ENCODE peak calls at places on chromosomes 11 and 22, in eight cellular contexts. M is kidney; V is pancreas; I is GM12864; L is A549; G is naive thymus-derived CD4-positive, alpha-beta T cell; J is H7; O is body of pancreas. D is an unnamed sample.

GRCh38 chr11:103359221-103359620 is 250.0 kb downstream of the DYNC2H1 start:
- DNase-seq in M (no peak), V (no peak), I (no peak), L (no peak), G (no peak), J (no peak), O (no peak), D (no peak)

GRCh38 chr11:10658621-10659338 is 34.8 kb downstream of the IRAG1 start:
- DNase-seq in M (no peak), V (no peak), I (no peak), L (no peak), G (no peak), J (no peak), O (no peak), D (no peak)

GRCh38 chr11:17588721-17589120 is 41.7 kb downstream of the OTOG start:
- DNase-seq in M (peak; percentile 12), V (no peak), I (no peak), L (no peak), G (no peak), J (no peak), O (no peak), D (no peak)

GRCh38 chr22:48761546-48761945 is 1066.1 kb downstream of the BRD1 start:
- DNase-seq in M (no peak), V (no peak), I (no peak), L (no peak), G (no peak), J (no peak), O (no peak), D (no peak)

GRCh38 chr11:64745219-64745522 is 1.2 kb upstream of the RASGRP2 start:
- DNase-seq in M (peak; percentile 97), V (no peak), I (no peak), L (no peak), G (peak; percentile 97), J (no peak), O (peak; percentile 75), D (no peak)

GRCh38 chr11:122642971-122643370 is 12.6 kb upstream of the UBASH3B start:
- DNase-seq in M (no peak), V (no peak), I (no peak), L (peak; percentile 57), G (no peak), J (no peak), O (no peak), D (peak; percentile 68)

GRCh38 chr11:48116843-48117242 is 99.8 kb upstream of the OR4B1 start:
- DNase-seq in M (no peak), V (no peak), I (no peak), L (peak; percentile 35), G (no peak), J (peak; percentile 50), O (no peak), D (no peak)

GRCh38 chr11:125402436-125402835 is 93.6 kb downstream of the FEZ1 start:
- DNase-seq in M (peak; percentile 8), V (no peak), I (no peak), L (no peak), G (no peak), J (no peak), O (no peak), D (peak; percentile 38)

GRCh38 chr22:36409911-36410756 is 22.4 kb upstream of the MYH9 start:
- DNase-seq in M (peak; percentile 98), V (peak; percentile 98), I (peak; percentile 75), L (no peak), G (peak; percentile 70), J (peak; percentile 98), O (peak; percentile 99), D (no peak)

GRCh38 chr11:40187092-40187403 is 1272.4 kb downstream of the LRRC4C start:
- DNase-seq in M (no peak), V (no peak), I (no peak), L (no peak), G (no peak), J (no peak), O (no peak), D (no peak)

GRCh38 chr11:31763296-31763695 is 47.8 kb downstream of the PAX6 start:
- DNase-seq in M (no peak), V (no peak), I (no peak), L (no peak), G (no peak), J (no peak), O (no peak), D (no peak)

GRCh38 chr22:21044931-21045584 is 688 bp upstream of the LRRC74B start:
- DNase-seq in M (peak; percentile 69), V (no peak), I (no peak), L (no peak), G (no peak), J (no peak), O (peak; percentile 17), D (peak; percentile 93)

GRCh38 chr22:47166446-47167016 is 404.1 kb downstream of the TBC1D22A start:
- DNase-seq in M (peak; percentile 26), V (no peak), I (no peak), L (no peak), G (no peak), J (no peak), O (peak; percentile 1), D (no peak)

GRCh38 chr22:24391836-24392217 is 35.6 kb upstream of the ADORA2A start:
- DNase-seq in M (no peak), V (no peak), I (no peak), L (no peak), G (no peak), J (no peak), O (no peak), D (peak; percentile 72)

GRCh38 chr11:128508785-128509518 is 78.4 kb downstream of the ETS1 start:
- DNase-seq in M (no peak), V (no peak), I (no peak), L (no peak), G (peak; percentile 37), J (no peak), O (no peak), D (peak; percentile 53)

DNA sequence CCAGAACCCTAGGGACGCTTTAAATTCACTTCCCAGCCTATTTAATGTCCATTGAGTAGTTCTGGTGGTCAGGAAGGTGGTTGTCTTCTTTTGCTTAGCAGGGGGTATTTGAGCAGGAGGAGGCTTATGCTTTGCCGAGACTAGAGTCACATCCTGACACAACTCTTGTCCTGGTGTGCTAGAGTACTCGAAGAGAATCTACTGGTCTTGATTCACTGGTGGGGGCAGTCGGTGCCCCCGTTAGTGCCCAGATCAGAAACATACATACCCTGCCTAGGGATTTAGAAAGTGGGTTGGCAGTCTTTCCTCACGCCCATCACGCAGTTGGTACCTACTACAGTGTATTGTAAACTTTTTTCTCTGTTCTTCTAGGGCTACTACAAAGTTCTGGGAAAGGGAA is 2.7 kb downstream of the RPL27A start:
- DNase-seq in M (peak; percentile 14), V (no peak), I (no peak), L (no peak), G (no peak), J (no peak), O (no peak), D (no peak)
- H3K4me3 ChIP-seq in M (no peak overlapping the region), V (no peak overlapping the region), I (peak overlapping the region; percentile 99), L (peak overlapping the region; percentile 76), G (no peak overlapping the region), J (no peak overlapping the region), O (no peak overlapping the region), D (peak overlapping the region; percentile 96)

DNA sequence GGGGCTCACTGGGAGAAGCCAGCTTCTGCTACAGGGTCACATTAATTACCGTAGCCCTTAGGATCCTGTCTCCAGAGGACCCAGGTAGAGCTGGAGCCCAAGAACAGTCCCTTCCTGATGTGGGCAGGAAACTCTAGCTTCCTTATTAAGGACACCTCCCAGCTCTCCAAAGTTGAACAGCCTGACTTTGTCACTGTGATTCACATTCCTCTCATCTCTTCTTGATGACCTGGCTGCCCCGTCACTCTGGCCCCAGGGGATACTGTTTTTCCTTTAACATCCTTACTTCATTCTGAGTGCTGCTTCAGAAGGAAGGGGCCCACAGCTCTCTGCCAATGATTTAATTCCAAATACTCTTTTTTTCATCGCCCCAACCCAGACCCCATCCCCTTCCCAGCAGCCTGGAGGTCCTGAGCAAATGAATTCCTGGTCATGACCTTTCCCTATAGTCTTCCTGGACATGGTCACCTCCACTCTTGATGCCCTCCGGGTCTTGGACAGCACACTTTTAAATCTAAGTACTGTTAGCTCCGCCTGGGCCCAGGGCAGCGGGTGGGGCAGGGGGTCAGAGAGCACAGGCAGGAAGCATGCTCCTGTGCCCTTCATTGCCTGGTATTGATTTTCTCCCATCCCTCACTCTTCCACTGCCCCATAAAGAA is 22.4 kb upstream of the SPON1 start:
- DNase-seq in M (no peak), V (no peak), I (no peak), L (peak; percentile 33), G (no peak), J (no peak), O (no peak), D (no peak)
- H3K4me3 ChIP-seq in M (no peak overlapping the region), V (no peak overlapping the region), I (no peak overlapping the region), L (no peak overlapping the region), G (peak overlapping the region; percentile 3), J (no peak overlapping the region), O (no peak overlapping the region), D (no peak overlapping the region)

DNA sequence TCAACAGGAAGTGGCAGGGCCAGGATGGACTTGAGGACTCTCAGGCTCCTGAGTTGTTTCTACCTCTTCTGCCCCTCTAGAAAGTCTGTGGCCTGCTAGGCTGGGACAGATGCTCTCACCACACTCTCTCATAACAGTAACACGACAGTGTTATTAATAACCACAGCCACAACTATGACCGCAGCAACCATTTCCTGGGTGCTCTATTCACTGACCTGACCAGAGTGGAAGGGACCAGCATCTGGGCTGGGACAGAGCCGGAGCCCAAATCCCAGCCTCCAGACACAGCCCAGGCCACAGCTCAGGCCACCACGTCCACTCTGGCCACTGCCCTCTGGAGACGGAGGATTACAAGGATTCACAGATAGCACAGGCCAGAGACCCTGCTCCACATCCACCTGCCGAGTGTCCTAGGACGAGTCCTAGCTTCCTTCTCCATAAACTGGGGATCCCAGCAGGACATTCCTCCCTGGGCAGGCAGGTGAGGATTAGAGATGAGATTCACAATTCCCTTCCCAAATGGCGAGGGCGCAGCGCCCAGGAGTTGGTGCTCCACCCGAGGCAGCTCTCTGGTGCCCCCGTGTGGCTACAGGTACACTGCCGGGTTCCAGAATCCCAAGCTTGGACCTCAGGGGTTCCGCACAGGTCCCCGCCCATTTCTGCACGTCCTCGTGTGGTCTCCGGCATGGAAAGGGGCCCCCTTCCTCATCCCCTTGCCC is 7.1 kb downstream of the PNPLA5 start:
- DNase-seq in M (peak; percentile 84), V (peak; percentile 60), I (peak; percentile 78), L (peak; percentile 57), G (no peak), J (peak; percentile 95), O (peak; percentile 38), D (peak; percentile 11)
- H3K4me3 ChIP-seq in M (no peak overlapping the region), V (no peak overlapping the region), I (peak overlapping the region; percentile 22), L (no peak overlapping the region), G (no peak overlapping the region), J (no peak overlapping the region), O (no peak overlapping the region), D (no peak overlapping the region)

GRCh38 chr11:63490551-63491239 is at the start of gene PLAAT5:
- DNase-seq in M (peak; percentile 83), V (no peak), I (no peak), L (no peak), G (no peak), J (peak; percentile 83), O (peak; percentile 26), D (peak; percentile 6)
- H3K4me3 ChIP-seq in M (peak within 1 kb of the TSS; percentile 71), V (peak within 1 kb of the TSS; percentile 38), I (no peak within 1 kb of the TSS), L (no peak within 1 kb of the TSS), G (peak within 1 kb of the TSS; percentile 41), J (peak within 1 kb of the TSS; percentile 50), O (peak within 1 kb of the TSS; percentile 39), D (peak within 1 kb of the TSS; percentile 49)

D was measured in brain microvascular endothelial cell.